ENCODE peak calls at places on chromosomes 7 and 10, in nine cellular contexts. One of them, this sample, is unnamed.

GRCh38 chr7:37315752-37316711 is 132.6 kb downstream of the ELMO1 start:
- DNase-seq in kidney tubule cell: no peak
- DNase-seq in cardiac muscle cell: no peak
- DNase-seq in right cardiac atrium: no peak
- DNase-seq in brain microvascular endothelial cell: no peak
- DNase-seq in stimulated activated CD8-positive, alpha-beta memory T cell treated with anti-CD3 and anti-CD28 coated beads, Interleukin-7, amount 100 ng/mL, for 24 hours: no peak
- DNase-seq in iris pigment epithelial cell: no peak
- DNase-seq in HTR-8/SVneo: no peak
- DNase-seq in fibroblast of gingiva: peak
- DNase-seq in this sample: no peak

GRCh38 chr7:136869006-136869961 is 832 bp downstream of the CHRM2 start:
- DNase-seq in kidney tubule cell: no peak
- DNase-seq in cardiac muscle cell: peak
- DNase-seq in right cardiac atrium: peak
- DNase-seq in brain microvascular endothelial cell: no peak
- DNase-seq in stimulated activated CD8-positive, alpha-beta memory T cell treated with anti-CD3 and anti-CD28 coated beads, Interleukin-7, amount 100 ng/mL, for 24 hours: no peak
- DNase-seq in iris pigment epithelial cell: peak
- DNase-seq in HTR-8/SVneo: no peak
- DNase-seq in fibroblast of gingiva: peak
- DNase-seq in this sample: peak

GRCh38 chr10:93752761-93753160 is 5.0 kb upstream of the LGI1 start:
- DNase-seq in kidney tubule cell: peak
- DNase-seq in cardiac muscle cell: no peak
- DNase-seq in right cardiac atrium: no peak
- DNase-seq in brain microvascular endothelial cell: peak
- DNase-seq in stimulated activated CD8-positive, alpha-beta memory T cell treated with anti-CD3 and anti-CD28 coated beads, Interleukin-7, amount 100 ng/mL, for 24 hours: no peak
- DNase-seq in iris pigment epithelial cell: peak
- DNase-seq in HTR-8/SVneo: peak
- DNase-seq in fibroblast of gingiva: peak
- DNase-seq in this sample: no peak

GRCh38 chr10:52672880-52673279 is 99.7 kb downstream of the MBL2 start:
- DNase-seq in kidney tubule cell: no peak
- DNase-seq in cardiac muscle cell: no peak
- DNase-seq in right cardiac atrium: no peak
- DNase-seq in brain microvascular endothelial cell: no peak
- DNase-seq in stimulated activated CD8-positive, alpha-beta memory T cell treated with anti-CD3 and anti-CD28 coated beads, Interleukin-7, amount 100 ng/mL, for 24 hours: no peak
- DNase-seq in iris pigment epithelial cell: no peak
- DNase-seq in HTR-8/SVneo: no peak
- DNase-seq in fibroblast of gingiva: no peak
- DNase-seq in this sample: no peak

GRCh38 chr7:31172071-31172470 is 120.0 kb downstream of the ADCYAP1R1 start:
- DNase-seq in kidney tubule cell: no peak
- DNase-seq in cardiac muscle cell: no peak
- DNase-seq in right cardiac atrium: no peak
- DNase-seq in brain microvascular endothelial cell: no peak
- DNase-seq in stimulated activated CD8-positive, alpha-beta memory T cell treated with anti-CD3 and anti-CD28 coated beads, Interleukin-7, amount 100 ng/mL, for 24 hours: no peak
- DNase-seq in iris pigment epithelial cell: no peak
- DNase-seq in HTR-8/SVneo: no peak
- DNase-seq in fibroblast of gingiva: no peak
- DNase-seq in this sample: no peak

GRCh38 chr10:27760867-27761266 is 15.2 kb upstream of the MKX start:
- DNase-seq in kidney tubule cell: no peak
- DNase-seq in cardiac muscle cell: no peak
- DNase-seq in right cardiac atrium: no peak
- DNase-seq in brain microvascular endothelial cell: no peak
- DNase-seq in stimulated activated CD8-positive, alpha-beta memory T cell treated with anti-CD3 and anti-CD28 coated beads, Interleukin-7, amount 100 ng/mL, for 24 hours: no peak
- DNase-seq in iris pigment epithelial cell: no peak
- DNase-seq in HTR-8/SVneo: no peak
- DNase-seq in fibroblast of gingiva: no peak
- DNase-seq in this sample: no peak

GRCh38 chr10:89427629-89428028 is 13.3 kb downstream of the IFIT5 start:
- DNase-seq in kidney tubule cell: peak
- DNase-seq in cardiac muscle cell: no peak
- DNase-seq in right cardiac atrium: no peak
- DNase-seq in brain microvascular endothelial cell: peak
- DNase-seq in stimulated activated CD8-positive, alpha-beta memory T cell treated with anti-CD3 and anti-CD28 coated beads, Interleukin-7, amount 100 ng/mL, for 24 hours: no peak
- DNase-seq in iris pigment epithelial cell: peak
- DNase-seq in HTR-8/SVneo: no peak
- DNase-seq in fibroblast of gingiva: peak
- DNase-seq in this sample: no peak

GRCh38 chr7:46775776-46776175 is 806.1 kb downstream of the TNS3 start:
- DNase-seq in kidney tubule cell: no peak
- DNase-seq in cardiac muscle cell: no peak
- DNase-seq in right cardiac atrium: no peak
- DNase-seq in brain microvascular endothelial cell: no peak
- DNase-seq in stimulated activated CD8-positive, alpha-beta memory T cell treated with anti-CD3 and anti-CD28 coated beads, Interleukin-7, amount 100 ng/mL, for 24 hours: no peak
- DNase-seq in iris pigment epithelial cell: peak
- DNase-seq in HTR-8/SVneo: no peak
- DNase-seq in fibroblast of gingiva: peak
- DNase-seq in this sample: no peak

GRCh38 chr7:30825215-30825720 is 54.1 kb downstream of the MINDY4 start:
- DNase-seq in kidney tubule cell: no peak
- DNase-seq in cardiac muscle cell: no peak
- DNase-seq in right cardiac atrium: no peak
- DNase-seq in brain microvascular endothelial cell: no peak
- DNase-seq in stimulated activated CD8-positive, alpha-beta memory T cell treated with anti-CD3 and anti-CD28 coated beads, Interleukin-7, amount 100 ng/mL, for 24 hours: no peak
- DNase-seq in iris pigment epithelial cell: no peak
- DNase-seq in HTR-8/SVneo: no peak
- DNase-seq in fibroblast of gingiva: no peak
- DNase-seq in this sample: no peak

GRCh38 chr10:57694956-57695605 is 572.6 kb downstream of the IPMK start:
- DNase-seq in kidney tubule cell: no peak
- DNase-seq in cardiac muscle cell: no peak
- DNase-seq in right cardiac atrium: no peak
- DNase-seq in brain microvascular endothelial cell: peak
- DNase-seq in stimulated activated CD8-positive, alpha-beta memory T cell treated with anti-CD3 and anti-CD28 coated beads, Interleukin-7, amount 100 ng/mL, for 24 hours: no peak
- DNase-seq in iris pigment epithelial cell: peak
- DNase-seq in HTR-8/SVneo: no peak
- DNase-seq in fibroblast of gingiva: peak
- DNase-seq in this sample: no peak

GRCh38 chr7:753190-753589 is 26.1 kb upstream of the PRKAR1B start:
- DNase-seq in kidney tubule cell: no peak
- DNase-seq in cardiac muscle cell: no peak
- DNase-seq in right cardiac atrium: peak
- DNase-seq in brain microvascular endothelial cell: no peak
- DNase-seq in stimulated activated CD8-positive, alpha-beta memory T cell treated with anti-CD3 and anti-CD28 coated beads, Interleukin-7, amount 100 ng/mL, for 24 hours: no peak
- DNase-seq in iris pigment epithelial cell: no peak
- DNase-seq in HTR-8/SVneo: no peak
- DNase-seq in fibroblast of gingiva: no peak
- DNase-seq in this sample: no peak

GRCh38 chr10:32795598-32796183 is 162.3 kb downstream of the ITGB1 start:
- DNase-seq in kidney tubule cell: peak
- DNase-seq in cardiac muscle cell: peak
- DNase-seq in right cardiac atrium: no peak
- DNase-seq in brain microvascular endothelial cell: no peak
- DNase-seq in stimulated activated CD8-positive, alpha-beta memory T cell treated with anti-CD3 and anti-CD28 coated beads, Interleukin-7, amount 100 ng/mL, for 24 hours: no peak
- DNase-seq in iris pigment epithelial cell: peak
- DNase-seq in HTR-8/SVneo: no peak
- DNase-seq in fibroblast of gingiva: peak
- DNase-seq in this sample: no peak

GRCh38 chr10:97463363-97464132 is 17.6 kb downstream of the ZDHHC16 start:
- DNase-seq in kidney tubule cell: peak
- DNase-seq in cardiac muscle cell: peak
- DNase-seq in right cardiac atrium: no peak
- DNase-seq in brain microvascular endothelial cell: peak
- DNase-seq in stimulated activated CD8-positive, alpha-beta memory T cell treated with anti-CD3 and anti-CD28 coated beads, Interleukin-7, amount 100 ng/mL, for 24 hours: no peak
- DNase-seq in iris pigment epithelial cell: peak
- DNase-seq in HTR-8/SVneo: peak
- DNase-seq in fibroblast of gingiva: peak
- DNase-seq in this sample: no peak

GRCh38 chr7:131653418-131654248 is 97.2 kb upstream of the PODXL start:
- DNase-seq in kidney tubule cell: peak
- DNase-seq in cardiac muscle cell: no peak
- DNase-seq in right cardiac atrium: no peak
- DNase-seq in brain microvascular endothelial cell: peak
- DNase-seq in stimulated activated CD8-positive, alpha-beta memory T cell treated with anti-CD3 and anti-CD28 coated beads, Interleukin-7, amount 100 ng/mL, for 24 hours: no peak
- DNase-seq in iris pigment epithelial cell: peak
- DNase-seq in HTR-8/SVneo: peak
- DNase-seq in fibroblast of gingiva: no peak
- DNase-seq in this sample: no peak

GRCh38 chr10:34113504-34114225 is 701.4 kb downstream of the PARD3 start:
- DNase-seq in kidney tubule cell: no peak
- DNase-seq in cardiac muscle cell: no peak
- DNase-seq in right cardiac atrium: no peak
- DNase-seq in brain microvascular endothelial cell: no peak
- DNase-seq in stimulated activated CD8-positive, alpha-beta memory T cell treated with anti-CD3 and anti-CD28 coated beads, Interleukin-7, amount 100 ng/mL, for 24 hours: no peak
- DNase-seq in iris pigment epithelial cell: no peak
- DNase-seq in HTR-8/SVneo: no peak
- DNase-seq in fibroblast of gingiva: no peak
- DNase-seq in this sample: no peak